ENCODE peak calls at places on chromosomes 12 and 14, in ten cellular contexts. One of them, this sample, is unnamed. For H3K4me1, the result is how much of the 10 kb centered on the place peaks cover.

GRCh38 chr12:11812558-11813421 is 163.3 kb downstream of the ETV6 start:
- DNase-seq in HCT116: no peak
- DNase-seq in DND-41: peak
- DNase-seq in mesenchymal stem cell: peak
- DNase-seq in SK-N-SH: peak
- DNase-seq in neural progenitor cell: peak
- DNase-seq in astrocyte: no peak
- DNase-seq in adipocyte: peak
- DNase-seq in fibroblast of lung: peak
- DNase-seq in GM23248: peak
- DNase-seq in this sample: no peak

GRCh38 chr14:58898655-58899316 is 261.0 kb downstream of the DACT1 start:
- DNase-seq in fibroblast of lung: peak
- DNase-seq in mesenchymal stem cell: peak
- DNase-seq in adipocyte: peak
- DNase-seq in neural progenitor cell: no peak
- DNase-seq in astrocyte: peak
- DNase-seq in HCT116: no peak
- DNase-seq in SK-N-SH: no peak
- DNase-seq in DND-41: no peak
- DNase-seq in GM23248: peak
- DNase-seq in this sample: peak

GRCh38 chr12:60070541-60070940 is 474.7 kb downstream of the SLC16A7 start:
- DNase-seq in adipocyte: no peak
- DNase-seq in GM23248: peak
- DNase-seq in DND-41: no peak
- DNase-seq in mesenchymal stem cell: no peak
- DNase-seq in neural progenitor cell: no peak
- DNase-seq in HCT116: peak
- DNase-seq in SK-N-SH: no peak
- DNase-seq in astrocyte: peak
- DNase-seq in fibroblast of lung: peak
- DNase-seq in this sample: peak

GRCh38 chr12:12562016-12562483 is 613 bp downstream of the DUSP16 start:
- DNase-seq in GM23248: peak
- DNase-seq in astrocyte: no peak
- DNase-seq in neural progenitor cell: peak
- DNase-seq in adipocyte: peak
- DNase-seq in SK-N-SH: no peak
- DNase-seq in mesenchymal stem cell: peak
- DNase-seq in HCT116: no peak
- DNase-seq in fibroblast of lung: peak
- DNase-seq in DND-41: peak
- DNase-seq in this sample: peak

GRCh38 chr12:112175361-112176155 is 50.2 kb downstream of the TRAFD1 start:
- DNase-seq in astrocyte: no peak
- DNase-seq in fibroblast of lung: no peak
- DNase-seq in SK-N-SH: no peak
- DNase-seq in GM23248: no peak
- DNase-seq in HCT116: no peak
- DNase-seq in adipocyte: no peak
- DNase-seq in neural progenitor cell: no peak
- DNase-seq in DND-41: no peak
- DNase-seq in mesenchymal stem cell: peak
- DNase-seq in this sample: no peak

GRCh38 chr12:107670999-107671643 is 14.5 kb upstream of the PWP1 start:
- DNase-seq in GM23248: peak
- DNase-seq in neural progenitor cell: peak
- DNase-seq in astrocyte: no peak
- DNase-seq in DND-41: peak
- DNase-seq in adipocyte: peak
- DNase-seq in SK-N-SH: no peak
- DNase-seq in HCT116: peak
- DNase-seq in mesenchymal stem cell: peak
- DNase-seq in fibroblast of lung: no peak
- DNase-seq in this sample: peak

GRCh38 chr14:102316048-102316745 is 3.3 kb upstream of the ZNF839 start:
- DNase-seq in HCT116: no peak
- DNase-seq in astrocyte: peak
- DNase-seq in mesenchymal stem cell: peak
- DNase-seq in GM23248: peak
- DNase-seq in DND-41: no peak
- DNase-seq in SK-N-SH: no peak
- DNase-seq in adipocyte: no peak
- DNase-seq in neural progenitor cell: peak
- DNase-seq in fibroblast of lung: peak
- DNase-seq in this sample: peak

GRCh38 chr12:94062194-94062593 is 86.2 kb upstream of the PLXNC1 start:
- DNase-seq in adipocyte: no peak
- DNase-seq in DND-41: no peak
- DNase-seq in mesenchymal stem cell: no peak
- DNase-seq in fibroblast of lung: no peak
- DNase-seq in astrocyte: no peak
- DNase-seq in SK-N-SH: no peak
- DNase-seq in HCT116: no peak
- DNase-seq in GM23248: no peak
- DNase-seq in neural progenitor cell: no peak
- DNase-seq in this sample: no peak

GRCh38 chr14:57182760-57183503 is 85.8 kb downstream of the EXOC5 start:
- DNase-seq in DND-41: no peak
- DNase-seq in fibroblast of lung: no peak
- DNase-seq in mesenchymal stem cell: peak
- DNase-seq in astrocyte: no peak
- DNase-seq in SK-N-SH: peak
- DNase-seq in HCT116: peak
- DNase-seq in neural progenitor cell: peak
- DNase-seq in adipocyte: peak
- DNase-seq in GM23248: peak
- DNase-seq in this sample: peak

GRCh38 chr12:108980831-108981618 is 39.8 kb downstream of the SVOP start:
- DNase-seq in DND-41: no peak
- DNase-seq in fibroblast of lung: peak
- DNase-seq in GM23248: peak
- DNase-seq in HCT116: no peak
- DNase-seq in mesenchymal stem cell: no peak
- DNase-seq in neural progenitor cell: no peak
- DNase-seq in SK-N-SH: no peak
- DNase-seq in adipocyte: peak
- DNase-seq in astrocyte: peak
- DNase-seq in this sample: no peak

GRCh38 chr14:63759454-63759853 is 31.6 kb upstream of the SGPP1 start:
- DNase-seq in DND-41: peak
- DNase-seq in mesenchymal stem cell: no peak
- DNase-seq in SK-N-SH: no peak
- DNase-seq in neural progenitor cell: no peak
- DNase-seq in HCT116: no peak
- DNase-seq in GM23248: peak
- DNase-seq in fibroblast of lung: no peak
- DNase-seq in adipocyte: peak
- DNase-seq in astrocyte: no peak
- DNase-seq in this sample: no peak

GRCh38 chr12:66144796-66145754 is 14.5 kb upstream of the LLPH start:
- DNase-seq in SK-N-SH: peak
- DNase-seq in DND-41: no peak
- DNase-seq in HCT116: peak
- DNase-seq in astrocyte: peak
- DNase-seq in mesenchymal stem cell: peak
- DNase-seq in neural progenitor cell: peak
- DNase-seq in adipocyte: peak
- DNase-seq in fibroblast of lung: peak
- DNase-seq in GM23248: peak
- DNase-seq in this sample: peak

DNA sequence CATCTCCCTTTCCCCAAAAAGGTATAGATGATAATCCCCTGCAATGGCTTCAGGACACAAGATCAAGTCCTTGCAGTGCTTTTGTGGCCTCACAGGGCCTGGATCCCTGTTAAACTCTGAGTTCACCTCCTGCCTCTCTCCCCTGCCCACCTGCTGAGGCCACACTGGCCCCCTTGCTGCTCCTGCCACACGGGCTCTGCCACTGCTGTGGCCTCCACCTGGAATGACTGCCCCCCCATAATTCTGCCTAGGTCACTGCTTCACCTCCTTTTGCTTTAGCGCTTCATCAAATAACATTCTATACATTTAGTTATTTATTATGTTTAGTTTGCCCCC is 653 bp upstream of the IFI27 start:
- DNase-seq in SK-N-SH: no peak
- DNase-seq in neural progenitor cell: no peak
- DNase-seq in DND-41: no peak
- DNase-seq in adipocyte: no peak
- DNase-seq in mesenchymal stem cell: no peak
- DNase-seq in GM23248: no peak
- DNase-seq in fibroblast of lung: no peak
- DNase-seq in HCT116: no peak
- DNase-seq in astrocyte: no peak
- DNase-seq in this sample: no peak
- H3K4me1 ChIP-seq in SK-N-SH: under half
- H3K4me1 ChIP-seq in neural progenitor cell: under half
- H3K4me1 ChIP-seq in DND-41: under half
- H3K4me1 ChIP-seq in adipocyte: half or more
- H3K4me1 ChIP-seq in mesenchymal stem cell: under half
- H3K4me1 ChIP-seq in GM23248: under half
- H3K4me1 ChIP-seq in fibroblast of lung: under half
- H3K4me1 ChIP-seq in HCT116: under half
- H3K4me1 ChIP-seq in astrocyte: under half
- H3K4me1 ChIP-seq in this sample: under half

DNA sequence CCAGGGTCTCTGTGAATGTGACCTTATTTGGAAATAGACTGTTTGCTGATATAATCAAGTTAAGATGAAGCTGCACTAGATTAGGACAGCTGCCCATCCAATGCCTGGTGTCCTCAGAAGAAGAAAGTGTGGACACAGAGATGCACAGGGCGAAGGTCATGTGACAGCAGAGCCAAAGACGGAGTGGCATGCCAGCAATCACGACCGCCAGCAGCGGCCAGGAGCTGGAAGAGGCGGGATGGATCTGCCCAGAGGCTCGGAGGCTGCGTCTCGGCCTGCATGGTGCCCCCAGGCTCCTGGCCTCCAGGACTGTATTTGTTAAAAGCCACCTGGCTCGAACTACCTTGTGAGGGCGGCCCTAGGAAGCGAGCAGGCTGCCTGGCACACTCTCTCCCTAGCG is 76.5 kb downstream of the RFLNA start:
- DNase-seq in fibroblast of lung: no peak
- DNase-seq in mesenchymal stem cell: no peak
- DNase-seq in HCT116: no peak
- DNase-seq in adipocyte: no peak
- DNase-seq in GM23248: no peak
- DNase-seq in SK-N-SH: peak
- DNase-seq in DND-41: no peak
- DNase-seq in astrocyte: no peak
- DNase-seq in neural progenitor cell: no peak
- DNase-seq in this sample: no peak
- H3K9ac ChIP-seq in fibroblast of lung: no peak
- H3K9ac ChIP-seq in mesenchymal stem cell: no peak
- H3K9ac ChIP-seq in HCT116: no peak
- H3K9ac ChIP-seq in adipocyte: no peak
- H3K9ac ChIP-seq in GM23248: no peak
- H3K9ac ChIP-seq in SK-N-SH: no peak
- H3K9ac ChIP-seq in DND-41: no peak
- H3K9ac ChIP-seq in astrocyte: peak
- H3K9ac ChIP-seq in neural progenitor cell: no peak
- H3K9ac ChIP-seq in this sample: no peak

DNA sequence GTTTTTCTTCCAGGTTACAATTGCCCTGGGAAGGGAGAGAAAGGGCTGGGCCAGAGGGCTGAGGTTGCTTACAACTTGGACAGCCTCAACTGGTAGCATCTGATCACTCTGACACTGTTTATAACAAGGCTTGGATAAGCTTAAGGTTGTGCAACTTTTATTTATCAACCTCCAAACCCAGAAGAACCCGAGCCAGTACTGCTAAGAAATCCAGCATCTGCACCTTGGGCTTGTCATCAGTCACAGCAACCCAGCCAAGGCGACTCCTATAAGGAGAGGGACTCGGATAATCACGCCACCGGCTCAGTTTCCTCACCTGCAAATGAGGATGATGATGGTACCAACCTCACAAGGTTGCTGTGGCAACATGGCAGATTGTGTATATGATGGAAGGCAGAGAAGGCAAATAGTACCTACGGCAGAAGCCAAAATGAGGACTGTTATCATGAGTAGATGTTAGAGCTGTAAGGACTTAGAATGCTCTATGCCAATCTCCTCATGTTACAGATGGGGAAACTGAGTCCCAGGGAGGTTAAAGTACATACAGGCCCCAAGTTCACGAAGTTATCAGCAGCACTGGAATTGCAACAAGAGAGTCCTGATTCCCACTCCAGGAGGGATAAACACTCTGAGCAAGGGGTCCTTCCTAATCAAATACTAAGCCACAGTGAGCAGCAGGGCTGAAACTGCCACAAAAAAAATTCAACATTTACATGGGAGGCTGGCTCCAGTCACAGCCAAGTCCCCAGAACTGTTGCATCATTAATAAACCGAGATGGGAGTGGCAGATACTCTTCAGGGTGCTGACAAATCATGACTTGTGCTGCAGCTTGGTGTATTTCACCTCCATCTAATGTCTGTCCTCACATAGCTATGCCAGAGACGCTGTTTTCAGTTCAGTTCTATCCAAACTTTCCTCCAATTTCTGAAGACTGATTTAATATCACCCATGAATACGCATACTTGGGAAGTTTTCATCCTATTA is 24.4 kb downstream of the NUAK1 start:
- DNase-seq in adipocyte: peak
- DNase-seq in fibroblast of lung: no peak
- DNase-seq in HCT116: no peak
- DNase-seq in SK-N-SH: no peak
- DNase-seq in astrocyte: no peak
- DNase-seq in GM23248: peak
- DNase-seq in DND-41: no peak
- DNase-seq in mesenchymal stem cell: peak
- DNase-seq in neural progenitor cell: no peak
- DNase-seq in this sample: peak
- H3K4me1 ChIP-seq in adipocyte: half or more
- H3K4me1 ChIP-seq in fibroblast of lung: under half
- H3K4me1 ChIP-seq in HCT116: under half
- H3K4me1 ChIP-seq in SK-N-SH: under half
- H3K4me1 ChIP-seq in astrocyte: under half
- H3K4me1 ChIP-seq in GM23248: half or more
- H3K4me1 ChIP-seq in DND-41: under half
- H3K4me1 ChIP-seq in mesenchymal stem cell: under half
- H3K4me1 ChIP-seq in neural progenitor cell: under half
- H3K4me1 ChIP-seq in this sample: under half

DNA sequence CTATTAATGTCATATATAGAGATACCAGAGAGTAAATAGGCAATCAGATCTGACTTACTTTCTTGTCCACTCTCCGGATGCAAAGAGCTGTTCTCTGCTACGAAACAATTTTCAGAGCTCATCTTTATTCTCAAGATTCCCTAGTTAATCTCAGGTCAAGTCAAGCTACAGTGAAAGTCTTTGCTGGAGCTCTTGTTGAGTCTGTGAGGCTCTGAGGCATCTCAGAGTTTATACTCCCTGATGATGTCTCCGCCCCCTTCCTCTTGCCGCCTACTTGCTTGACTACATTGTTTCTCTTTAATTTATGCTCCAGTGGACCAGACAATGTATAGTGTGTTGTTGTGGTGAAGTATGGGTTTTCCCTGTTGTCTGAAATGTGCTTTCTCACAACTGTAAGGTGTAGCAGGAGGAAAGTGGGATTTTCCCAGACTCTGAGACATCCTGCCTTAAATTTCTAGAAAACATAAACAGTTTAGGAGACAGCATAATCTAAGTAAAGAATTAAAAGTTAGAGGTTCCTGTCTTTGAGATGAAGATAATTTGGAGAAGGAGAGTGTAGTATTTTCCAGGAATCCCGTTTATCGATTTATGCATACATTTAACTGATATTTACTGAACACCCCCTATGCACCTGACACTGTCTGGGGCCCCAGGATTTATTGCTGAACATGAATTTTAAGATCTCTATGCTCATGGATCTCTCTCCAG is at the start of gene CD69:
- DNase-seq in DND-41: peak
- DNase-seq in GM23248: no peak
- DNase-seq in neural progenitor cell: peak
- DNase-seq in astrocyte: no peak
- DNase-seq in SK-N-SH: no peak
- DNase-seq in HCT116: no peak
- DNase-seq in fibroblast of lung: no peak
- DNase-seq in adipocyte: no peak
- DNase-seq in mesenchymal stem cell: peak
- DNase-seq in this sample: no peak
- H3K9ac ChIP-seq in DND-41: peak
- H3K9ac ChIP-seq in GM23248: no peak
- H3K9ac ChIP-seq in neural progenitor cell: no peak
- H3K9ac ChIP-seq in astrocyte: no peak
- H3K9ac ChIP-seq in SK-N-SH: no peak
- H3K9ac ChIP-seq in HCT116: no peak
- H3K9ac ChIP-seq in fibroblast of lung: no peak
- H3K9ac ChIP-seq in adipocyte: no peak
- H3K9ac ChIP-seq in mesenchymal stem cell: no peak
- H3K9ac ChIP-seq in this sample: no peak